ENCODE peak calls at places on chromosomes 4 and X, in four cellular contexts. One of them, this sample, is unnamed.

GRCh38 chr4:79864470-79865190 is 208.4 kb downstream of the ANTXR2 start:
- DNase-seq in brain microvascular endothelial cell: no peak
- DNase-seq in psoas muscle: no peak
- DNase-seq in HFF-Myc: no peak
- DNase-seq in this sample: no peak

GRCh38 chr4:108118505-108118904 is 50.2 kb downstream of the LEF1 start:
- DNase-seq in brain microvascular endothelial cell: peak
- DNase-seq in psoas muscle: no peak
- DNase-seq in HFF-Myc: no peak
- DNase-seq in this sample: no peak

GRCh38 chr4:47717173-47717572 is 120.7 kb downstream of the CORIN start:
- DNase-seq in brain microvascular endothelial cell: no peak
- DNase-seq in psoas muscle: no peak
- DNase-seq in HFF-Myc: no peak
- DNase-seq in this sample: no peak

GRCh38 chr4:102693266-102693850 is 67.4 kb downstream of the MANBA start:
- DNase-seq in brain microvascular endothelial cell: no peak
- DNase-seq in psoas muscle: no peak
- DNase-seq in HFF-Myc: no peak
- DNase-seq in this sample: peak

GRCh38 chr4:167541286-167541685 is 307.0 kb upstream of the SPOCK3 start:
- DNase-seq in brain microvascular endothelial cell: no peak
- DNase-seq in psoas muscle: no peak
- DNase-seq in HFF-Myc: no peak
- DNase-seq in this sample: no peak

GRCh38 chrX:68978211-68978780 is 149.5 kb downstream of the EFNB1 start:
- DNase-seq in brain microvascular endothelial cell: no peak
- DNase-seq in psoas muscle: no peak
- DNase-seq in HFF-Myc: no peak
- DNase-seq in this sample: no peak

GRCh38 chrX:124232523-124233201 is 99.8 kb upstream of the TEX13D start:
- DNase-seq in brain microvascular endothelial cell: no peak
- DNase-seq in psoas muscle: no peak
- DNase-seq in HFF-Myc: no peak
- DNase-seq in this sample: no peak

GRCh38 chr4:41154001-41154813 is 60.1 kb downstream of the APBB2 start:
- DNase-seq in brain microvascular endothelial cell: no peak
- DNase-seq in psoas muscle: no peak
- DNase-seq in HFF-Myc: no peak
- DNase-seq in this sample: no peak

GRCh38 chrX:47489507-47490275 is 6.7 kb upstream of the ZNF41 start:
- DNase-seq in brain microvascular endothelial cell: no peak
- DNase-seq in psoas muscle: peak
- DNase-seq in HFF-Myc: no peak
- DNase-seq in this sample: no peak

GRCh38 chr4:115325836-115326235 is 212.4 kb upstream of the NDST4 start:
- DNase-seq in brain microvascular endothelial cell: no peak
- DNase-seq in psoas muscle: no peak
- DNase-seq in HFF-Myc: no peak
- DNase-seq in this sample: no peak

GRCh38 chrX:18449271-18449670 is 23.9 kb downstream of the CDKL5 start:
- DNase-seq in brain microvascular endothelial cell: no peak
- DNase-seq in psoas muscle: no peak
- DNase-seq in HFF-Myc: no peak
- DNase-seq in this sample: no peak
- TF ChIP-seq CTCF in brain microvascular endothelial cell: no peak
- TF ChIP-seq CTCF in psoas muscle: no peak
- TF ChIP-seq CTCF in HFF-Myc: no peak
- TF ChIP-seq CTCF in this sample: no peak

DNA sequence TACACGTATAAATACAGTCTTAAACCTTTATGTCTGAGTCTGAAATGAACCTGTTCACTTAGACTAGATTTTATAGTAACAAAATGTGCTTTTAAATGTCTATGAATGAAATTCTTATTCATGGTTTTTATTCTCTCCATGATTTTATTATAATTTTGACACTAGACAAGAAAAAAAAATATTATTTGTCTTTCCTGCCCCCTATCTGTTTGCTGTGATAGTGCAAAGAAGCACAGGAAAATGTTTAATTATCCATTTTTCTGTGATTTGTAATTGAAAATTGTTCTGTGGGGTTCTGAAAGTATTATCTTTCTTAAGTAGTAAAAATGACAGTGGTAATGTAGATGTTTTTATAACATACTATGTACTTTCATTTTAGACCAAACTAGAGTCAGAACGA is 52.0 kb downstream of the INTS6L start:
- DNase-seq in brain microvascular endothelial cell: no peak
- DNase-seq in psoas muscle: no peak
- DNase-seq in HFF-Myc: no peak
- DNase-seq in this sample: no peak
- TF ChIP-seq CTCF in brain microvascular endothelial cell: peak
- TF ChIP-seq CTCF in psoas muscle: peak
- TF ChIP-seq CTCF in HFF-Myc: peak
- TF ChIP-seq CTCF in this sample: peak

GRCh38 chrX:120308558-120308957 is 2.7 kb downstream of the TMEM255A start:
- DNase-seq in brain microvascular endothelial cell: no peak
- DNase-seq in psoas muscle: no peak
- DNase-seq in HFF-Myc: no peak
- DNase-seq in this sample: no peak

GRCh38 chrX:120308959-120309872 is 2.0 kb downstream of the TMEM255A start:
- DNase-seq in brain microvascular endothelial cell: peak
- DNase-seq in psoas muscle: peak
- DNase-seq in HFF-Myc: no peak
- DNase-seq in this sample: no peak

GRCh38 chrX:120310861-120311631 is at the start of gene TMEM255A:
- DNase-seq in brain microvascular endothelial cell: no peak
- DNase-seq in psoas muscle: no peak
- DNase-seq in HFF-Myc: no peak
- DNase-seq in this sample: no peak

GRCh38 chrX:120311632-120312000 is 355 bp upstream of the TMEM255A start:
- DNase-seq in brain microvascular endothelial cell: no peak
- DNase-seq in psoas muscle: no peak
- DNase-seq in HFF-Myc: no peak
- DNase-seq in this sample: no peak

DNA sequence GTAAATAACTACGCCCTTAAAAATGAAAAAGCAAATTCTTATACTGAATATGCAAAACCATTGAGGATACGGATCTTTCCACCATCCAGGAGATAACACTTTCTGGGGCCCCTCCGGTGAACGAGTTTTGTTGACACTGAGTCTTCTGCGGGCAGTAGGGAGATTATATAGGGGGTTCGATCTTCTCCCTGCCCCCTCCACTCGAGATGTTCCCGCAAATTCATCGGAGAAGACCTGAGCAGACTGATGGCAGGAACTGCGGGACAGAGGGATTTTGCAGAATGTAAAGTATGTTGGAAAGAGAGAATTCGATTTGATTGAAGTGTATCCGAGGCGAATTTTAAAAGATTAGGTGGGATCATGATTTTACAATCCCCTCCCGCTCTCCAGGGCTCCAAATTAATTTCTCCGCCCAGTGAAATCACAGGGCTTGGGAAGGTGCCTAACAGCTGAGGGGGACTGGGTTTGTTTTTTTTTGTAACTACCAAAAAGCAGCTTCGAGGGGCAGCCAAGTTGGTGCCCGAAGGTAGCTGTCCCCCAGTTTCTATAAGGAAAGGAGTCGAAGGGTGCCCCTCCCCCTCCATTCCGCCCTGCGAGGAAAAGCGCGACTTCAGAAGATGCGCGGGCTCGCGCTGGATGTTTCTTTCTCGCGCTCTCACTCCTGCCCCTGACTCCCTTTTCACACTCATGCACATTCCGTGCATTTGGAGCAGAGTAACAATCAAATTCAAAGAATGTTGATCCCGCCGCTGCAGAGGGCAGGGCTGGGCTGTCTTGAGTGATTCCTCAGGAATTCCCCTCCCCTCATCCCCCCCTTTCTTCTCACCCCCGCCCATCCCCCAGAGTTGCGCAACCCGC is 1.2 kb downstream of the TMEM255A start:
- DNase-seq in brain microvascular endothelial cell: no peak
- DNase-seq in psoas muscle: no peak
- DNase-seq in HFF-Myc: no peak
- DNase-seq in this sample: no peak
- TF ChIP-seq CTCF in brain microvascular endothelial cell: no peak
- TF ChIP-seq CTCF in psoas muscle: no peak
- TF ChIP-seq CTCF in HFF-Myc: no peak
- TF ChIP-seq CTCF in this sample: no peak

GRCh38 chrX:130539721-130540321 is 138.0 kb downstream of the RBMX2 start:
- DNase-seq in brain microvascular endothelial cell: peak
- DNase-seq in psoas muscle: peak
- DNase-seq in HFF-Myc: no peak
- DNase-seq in this sample: peak
- TF ChIP-seq CTCF in brain microvascular endothelial cell: peak
- TF ChIP-seq CTCF in psoas muscle: peak
- TF ChIP-seq CTCF in HFF-Myc: peak
- TF ChIP-seq CTCF in this sample: peak

GRCh38 chr4:174365018-174365587 is 81.4 kb downstream of the CEP44 start:
- DNase-seq in brain microvascular endothelial cell: peak
- DNase-seq in psoas muscle: no peak
- DNase-seq in HFF-Myc: no peak
- DNase-seq in this sample: peak
- TF ChIP-seq CTCF in brain microvascular endothelial cell: no peak
- TF ChIP-seq CTCF in psoas muscle: peak
- TF ChIP-seq CTCF in HFF-Myc: peak
- TF ChIP-seq CTCF in this sample: peak

GRCh38 chr4:133584714-133585113 is 435.6 kb downstream of the PCDH10 start:
- DNase-seq in brain microvascular endothelial cell: no peak
- DNase-seq in psoas muscle: no peak
- DNase-seq in HFF-Myc: no peak
- DNase-seq in this sample: no peak
- TF ChIP-seq CTCF in brain microvascular endothelial cell: peak
- TF ChIP-seq CTCF in psoas muscle: no peak
- TF ChIP-seq CTCF in HFF-Myc: peak
- TF ChIP-seq CTCF in this sample: peak

GRCh38 chrX:45818913-45819312 is 618.2 kb upstream of the DIPK2B start:
- DNase-seq in brain microvascular endothelial cell: no peak
- DNase-seq in psoas muscle: no peak
- DNase-seq in HFF-Myc: no peak
- DNase-seq in this sample: no peak

GRCh38 chrX:45830343-45830742 is 629.7 kb upstream of the DIPK2B start:
- DNase-seq in brain microvascular endothelial cell: no peak
- DNase-seq in psoas muscle: no peak
- DNase-seq in HFF-Myc: no peak
- DNase-seq in this sample: no peak

GRCh38 chrX:45822124-45822523 is 621.4 kb upstream of the DIPK2B start:
- DNase-seq in brain microvascular endothelial cell: no peak
- DNase-seq in psoas muscle: no peak
- DNase-seq in HFF-Myc: no peak
- DNase-seq in this sample: no peak

DNA sequence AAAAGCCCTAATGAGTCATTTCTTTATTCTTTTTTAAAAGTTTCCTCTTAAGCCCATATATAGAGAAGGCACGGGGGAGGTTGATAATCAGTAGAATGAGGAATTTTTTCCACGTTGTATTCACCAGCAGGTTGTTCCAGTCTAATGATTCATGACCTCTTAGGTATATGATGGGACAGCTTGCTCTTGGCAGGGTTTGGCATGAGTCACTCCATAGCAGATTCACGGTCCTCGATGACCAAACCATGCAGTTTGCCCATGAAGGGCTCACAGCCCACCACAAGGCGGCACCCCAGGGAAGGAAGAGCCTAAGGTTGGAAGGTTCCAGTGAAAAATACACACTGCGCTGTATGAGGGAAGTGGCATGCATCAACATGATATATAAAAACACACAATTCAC is 623.8 kb upstream of the DIPK2B start:
- DNase-seq in brain microvascular endothelial cell: peak
- DNase-seq in psoas muscle: no peak
- DNase-seq in HFF-Myc: peak
- DNase-seq in this sample: peak
- TF ChIP-seq CTCF in brain microvascular endothelial cell: peak
- TF ChIP-seq CTCF in psoas muscle: no peak
- TF ChIP-seq CTCF in HFF-Myc: peak
- TF ChIP-seq CTCF in this sample: peak

This sample was measured in HFFc6.